ENCODE peak calls at places on chromosomes 5 and 9, in nine cellular contexts. One of them, this sample, is unnamed. For H3K9me3, the result is how much of the 10 kb centered on the place peaks cover.

GRCh38 chr5:95747041-95747679 is 16.0 kb downstream of the RHOBTB3 start:
- ATAC-seq in lung: no peak
- ATAC-seq in lower lobe of right lung: no peak
- ATAC-seq in upper lobe of right lung: no peak
- ATAC-seq in IMR-90: no peak
- ATAC-seq in RWPE2: no peak
- ATAC-seq in HepG2: no peak
- ATAC-seq in left lung: no peak
- ATAC-seq in mucosa of descending colon: no peak
- ATAC-seq in this sample: no peak

GRCh38 chr9:121019282-121019681 is 30.8 kb downstream of the C5 start:
- ATAC-seq in lung: no peak
- ATAC-seq in lower lobe of right lung: no peak
- ATAC-seq in upper lobe of right lung: no peak
- ATAC-seq in IMR-90: no peak
- ATAC-seq in RWPE2: no peak
- ATAC-seq in HepG2: no peak
- ATAC-seq in left lung: no peak
- ATAC-seq in mucosa of descending colon: no peak
- ATAC-seq in this sample: no peak

GRCh38 chr9:20594521-20594920 is 27.8 kb downstream of the MLLT3 start:
- ATAC-seq in lung: no peak
- ATAC-seq in lower lobe of right lung: no peak
- ATAC-seq in upper lobe of right lung: no peak
- ATAC-seq in IMR-90: no peak
- ATAC-seq in RWPE2: no peak
- ATAC-seq in HepG2: no peak
- ATAC-seq in left lung: no peak
- ATAC-seq in mucosa of descending colon: no peak
- ATAC-seq in this sample: no peak

GRCh38 chr9:120637919-120638318 is 58.0 kb upstream of the CDK5RAP2 start:
- ATAC-seq in lung: no peak
- ATAC-seq in lower lobe of right lung: no peak
- ATAC-seq in upper lobe of right lung: no peak
- ATAC-seq in IMR-90: no peak
- ATAC-seq in RWPE2: no peak
- ATAC-seq in HepG2: peak
- ATAC-seq in left lung: no peak
- ATAC-seq in mucosa of descending colon: no peak
- ATAC-seq in this sample: no peak

GRCh38 chr9:131839281-131840084 is 99.6 kb upstream of the RAPGEF1 start:
- ATAC-seq in lung: no peak
- ATAC-seq in lower lobe of right lung: no peak
- ATAC-seq in upper lobe of right lung: no peak
- ATAC-seq in IMR-90: peak
- ATAC-seq in RWPE2: peak
- ATAC-seq in HepG2: no peak
- ATAC-seq in left lung: no peak
- ATAC-seq in mucosa of descending colon: peak
- ATAC-seq in this sample: no peak

GRCh38 chr5:139443766-139444473 is 4.6 kb upstream of the DNAJC18 start:
- ATAC-seq in lung: no peak
- ATAC-seq in lower lobe of right lung: no peak
- ATAC-seq in upper lobe of right lung: no peak
- ATAC-seq in IMR-90: peak
- ATAC-seq in RWPE2: peak
- ATAC-seq in HepG2: no peak
- ATAC-seq in left lung: no peak
- ATAC-seq in mucosa of descending colon: no peak
- ATAC-seq in this sample: no peak

GRCh38 chr5:77843570-77844407 is 67.7 kb upstream of the TBCA start:
- ATAC-seq in lung: no peak
- ATAC-seq in lower lobe of right lung: peak
- ATAC-seq in upper lobe of right lung: peak
- ATAC-seq in IMR-90: peak
- ATAC-seq in RWPE2: peak
- ATAC-seq in HepG2: no peak
- ATAC-seq in left lung: peak
- ATAC-seq in mucosa of descending colon: no peak
- ATAC-seq in this sample: peak

GRCh38 chr9:115226152-115226551 is 108.2 kb upstream of the TNC start:
- ATAC-seq in lung: no peak
- ATAC-seq in lower lobe of right lung: no peak
- ATAC-seq in upper lobe of right lung: no peak
- ATAC-seq in IMR-90: no peak
- ATAC-seq in RWPE2: no peak
- ATAC-seq in HepG2: no peak
- ATAC-seq in left lung: no peak
- ATAC-seq in mucosa of descending colon: no peak
- ATAC-seq in this sample: no peak

GRCh38 chr9:31606678-31607077 is 777.8 kb upstream of the ACO1 start:
- ATAC-seq in lung: no peak
- ATAC-seq in lower lobe of right lung: no peak
- ATAC-seq in upper lobe of right lung: no peak
- ATAC-seq in IMR-90: no peak
- ATAC-seq in RWPE2: no peak
- ATAC-seq in HepG2: no peak
- ATAC-seq in left lung: no peak
- ATAC-seq in mucosa of descending colon: no peak
- ATAC-seq in this sample: no peak

GRCh38 chr5:59275537-59276276 is 617.8 kb downstream of the PDE4D start:
- ATAC-seq in lung: peak
- ATAC-seq in lower lobe of right lung: peak
- ATAC-seq in upper lobe of right lung: peak
- ATAC-seq in IMR-90: peak
- ATAC-seq in RWPE2: peak
- ATAC-seq in HepG2: no peak
- ATAC-seq in left lung: peak
- ATAC-seq in mucosa of descending colon: peak
- ATAC-seq in this sample: peak

GRCh38 chr5:130104895-130105684 is 200.8 kb downstream of the CHSY3 start:
- ATAC-seq in lung: no peak
- ATAC-seq in lower lobe of right lung: no peak
- ATAC-seq in upper lobe of right lung: no peak
- ATAC-seq in IMR-90: peak
- ATAC-seq in RWPE2: peak
- ATAC-seq in HepG2: no peak
- ATAC-seq in left lung: no peak
- ATAC-seq in mucosa of descending colon: no peak
- ATAC-seq in this sample: no peak

GRCh38 chr5:61052870-61053269 is 107.9 kb downstream of the NDUFAF2 start:
- ATAC-seq in lung: peak
- ATAC-seq in lower lobe of right lung: no peak
- ATAC-seq in upper lobe of right lung: no peak
- ATAC-seq in IMR-90: peak
- ATAC-seq in RWPE2: peak
- ATAC-seq in HepG2: no peak
- ATAC-seq in left lung: peak
- ATAC-seq in mucosa of descending colon: peak
- ATAC-seq in this sample: no peak

GRCh38 chr9:104774132-104774531 is 10.2 kb downstream of the NIPSNAP3B start:
- ATAC-seq in lung: no peak
- ATAC-seq in lower lobe of right lung: no peak
- ATAC-seq in upper lobe of right lung: no peak
- ATAC-seq in IMR-90: peak
- ATAC-seq in RWPE2: no peak
- ATAC-seq in HepG2: no peak
- ATAC-seq in left lung: no peak
- ATAC-seq in mucosa of descending colon: no peak
- ATAC-seq in this sample: no peak

GRCh38 chr5:65900746-65901145 is 25.6 kb upstream of the ERBIN start:
- ATAC-seq in lung: no peak
- ATAC-seq in lower lobe of right lung: no peak
- ATAC-seq in upper lobe of right lung: no peak
- ATAC-seq in IMR-90: no peak
- ATAC-seq in RWPE2: no peak
- ATAC-seq in HepG2: no peak
- ATAC-seq in left lung: no peak
- ATAC-seq in mucosa of descending colon: no peak
- ATAC-seq in this sample: no peak

GRCh38 chr9:114290561-114290986 is 32.3 kb upstream of the ORM1 start:
- ATAC-seq in lung: no peak
- ATAC-seq in lower lobe of right lung: no peak
- ATAC-seq in upper lobe of right lung: no peak
- ATAC-seq in IMR-90: peak
- ATAC-seq in RWPE2: no peak
- ATAC-seq in HepG2: peak
- ATAC-seq in left lung: peak
- ATAC-seq in mucosa of descending colon: peak
- ATAC-seq in this sample: peak

GRCh38 chr9:133576591-133577462 is 32.4 kb downstream of the FAM163B start:
- ATAC-seq in lung: no peak
- ATAC-seq in lower lobe of right lung: no peak
- ATAC-seq in upper lobe of right lung: peak
- ATAC-seq in IMR-90: no peak
- ATAC-seq in RWPE2: no peak
- ATAC-seq in HepG2: peak
- ATAC-seq in left lung: no peak
- ATAC-seq in mucosa of descending colon: no peak
- ATAC-seq in this sample: no peak

GRCh38 chr9:93072383-93072795 is 13.9 kb downstream of the SUSD3 start:
- ATAC-seq in lung: no peak
- ATAC-seq in lower lobe of right lung: peak
- ATAC-seq in upper lobe of right lung: no peak
- ATAC-seq in IMR-90: peak
- ATAC-seq in RWPE2: no peak
- ATAC-seq in HepG2: no peak
- ATAC-seq in left lung: no peak
- ATAC-seq in mucosa of descending colon: peak
- ATAC-seq in this sample: peak

GRCh38 chr5:134236208-134236761 is 10.4 kb upstream of the PPP2CA start:
- ATAC-seq in lung: no peak
- ATAC-seq in lower lobe of right lung: no peak
- ATAC-seq in upper lobe of right lung: no peak
- ATAC-seq in IMR-90: peak
- ATAC-seq in RWPE2: no peak
- ATAC-seq in HepG2: no peak
- ATAC-seq in left lung: peak
- ATAC-seq in mucosa of descending colon: no peak
- ATAC-seq in this sample: no peak

GRCh38 chr9:38299856-38300255 is 92.6 kb upstream of the ALDH1B1 start:
- ATAC-seq in lung: no peak
- ATAC-seq in lower lobe of right lung: no peak
- ATAC-seq in upper lobe of right lung: no peak
- ATAC-seq in IMR-90: no peak
- ATAC-seq in RWPE2: no peak
- ATAC-seq in HepG2: no peak
- ATAC-seq in left lung: no peak
- ATAC-seq in mucosa of descending colon: no peak
- ATAC-seq in this sample: no peak

GRCh38 chr5:73652391-73652790 is 26.4 kb downstream of the ARHGEF28 start:
- ATAC-seq in lung: no peak
- ATAC-seq in lower lobe of right lung: no peak
- ATAC-seq in upper lobe of right lung: no peak
- ATAC-seq in IMR-90: no peak
- ATAC-seq in RWPE2: no peak
- ATAC-seq in HepG2: no peak
- ATAC-seq in left lung: peak
- ATAC-seq in mucosa of descending colon: peak
- ATAC-seq in this sample: no peak

GRCh38 chr9:37508834-37509206 is 23.1 kb downstream of the POLR1E start:
- ATAC-seq in lung: no peak
- ATAC-seq in lower lobe of right lung: no peak
- ATAC-seq in upper lobe of right lung: no peak
- ATAC-seq in IMR-90: no peak
- ATAC-seq in RWPE2: peak
- ATAC-seq in HepG2: no peak
- ATAC-seq in left lung: peak
- ATAC-seq in mucosa of descending colon: no peak
- ATAC-seq in this sample: no peak

GRCh38 chr5:113246371-113246870 is 188.4 kb downstream of the TSSK1B start:
- ATAC-seq in lung: no peak
- ATAC-seq in lower lobe of right lung: peak
- ATAC-seq in upper lobe of right lung: peak
- ATAC-seq in IMR-90: no peak
- ATAC-seq in RWPE2: no peak
- ATAC-seq in HepG2: no peak
- ATAC-seq in left lung: peak
- ATAC-seq in mucosa of descending colon: peak
- ATAC-seq in this sample: peak
- H3K4me3 ChIP-seq in lung: no peak
- H3K4me3 ChIP-seq in lower lobe of right lung: no peak
- H3K4me3 ChIP-seq in upper lobe of right lung: peak
- H3K4me3 ChIP-seq in IMR-90: no peak
- H3K4me3 ChIP-seq in RWPE2: no peak
- H3K4me3 ChIP-seq in HepG2: no peak
- H3K4me3 ChIP-seq in left lung: no peak
- H3K4me3 ChIP-seq in mucosa of descending colon: no peak
- H3K4me3 ChIP-seq in this sample: peak

GRCh38 chr5:141236516-141237313 is 8.5 kb upstream of the PCDHB15 start:
- ATAC-seq in lung: no peak
- ATAC-seq in lower lobe of right lung: no peak
- ATAC-seq in upper lobe of right lung: no peak
- ATAC-seq in IMR-90: no peak
- ATAC-seq in RWPE2: no peak
- ATAC-seq in HepG2: no peak
- ATAC-seq in left lung: no peak
- ATAC-seq in mucosa of descending colon: no peak
- ATAC-seq in this sample: no peak
- H3K9me3 ChIP-seq in lung: under half
- H3K9me3 ChIP-seq in lower lobe of right lung: half or more
- H3K9me3 ChIP-seq in upper lobe of right lung: half or more
- H3K9me3 ChIP-seq in IMR-90: under half
- H3K9me3 ChIP-seq in RWPE2: under half
- H3K9me3 ChIP-seq in HepG2: under half
- H3K9me3 ChIP-seq in left lung: under half
- H3K9me3 ChIP-seq in mucosa of descending colon: half or more
- H3K9me3 ChIP-seq in this sample: under half

GRCh38 chr9:108473209-108474112 is 382.3 kb downstream of the ACTL7B start:
- ATAC-seq in lung: no peak
- ATAC-seq in lower lobe of right lung: no peak
- ATAC-seq in upper lobe of right lung: no peak
- ATAC-seq in IMR-90: peak
- ATAC-seq in RWPE2: peak
- ATAC-seq in HepG2: peak
- ATAC-seq in left lung: no peak
- ATAC-seq in mucosa of descending colon: peak
- ATAC-seq in this sample: peak
- H3K4me3 ChIP-seq in lung: no peak
- H3K4me3 ChIP-seq in lower lobe of right lung: no peak
- H3K4me3 ChIP-seq in upper lobe of right lung: no peak
- H3K4me3 ChIP-seq in IMR-90: no peak
- H3K4me3 ChIP-seq in RWPE2: no peak
- H3K4me3 ChIP-seq in HepG2: no peak
- H3K4me3 ChIP-seq in left lung: no peak
- H3K4me3 ChIP-seq in mucosa of descending colon: no peak
- H3K4me3 ChIP-seq in this sample: no peak

GRCh38 chr5:180251141-180251540 is 40.7 kb downstream of the MAPK9 start:
- ATAC-seq in lung: no peak
- ATAC-seq in lower lobe of right lung: no peak
- ATAC-seq in upper lobe of right lung: no peak
- ATAC-seq in IMR-90: no peak
- ATAC-seq in RWPE2: no peak
- ATAC-seq in HepG2: no peak
- ATAC-seq in left lung: no peak
- ATAC-seq in mucosa of descending colon: no peak
- ATAC-seq in this sample: no peak
- H3K9me3 ChIP-seq in lung: half or more
- H3K9me3 ChIP-seq in lower lobe of right lung: half or more
- H3K9me3 ChIP-seq in upper lobe of right lung: half or more
- H3K9me3 ChIP-seq in IMR-90: half or more
- H3K9me3 ChIP-seq in RWPE2: under half
- H3K9me3 ChIP-seq in HepG2: under half
- H3K9me3 ChIP-seq in left lung: under half
- H3K9me3 ChIP-seq in mucosa of descending colon: half or more
- H3K9me3 ChIP-seq in this sample: half or more

GRCh38 chr9:76465442-76466298 is 6.7 kb downstream of the GCNT1 start:
- ATAC-seq in lung: peak
- ATAC-seq in lower lobe of right lung: peak
- ATAC-seq in upper lobe of right lung: peak
- ATAC-seq in IMR-90: peak
- ATAC-seq in RWPE2: no peak
- ATAC-seq in HepG2: no peak
- ATAC-seq in left lung: no peak
- ATAC-seq in mucosa of descending colon: no peak
- ATAC-seq in this sample: no peak
- H3K4me3 ChIP-seq in lung: no peak
- H3K4me3 ChIP-seq in lower lobe of right lung: no peak
- H3K4me3 ChIP-seq in upper lobe of right lung: no peak
- H3K4me3 ChIP-seq in IMR-90: no peak
- H3K4me3 ChIP-seq in RWPE2: no peak
- H3K4me3 ChIP-seq in HepG2: no peak
- H3K4me3 ChIP-seq in left lung: no peak
- H3K4me3 ChIP-seq in mucosa of descending colon: no peak
- H3K4me3 ChIP-seq in this sample: no peak